ENCODE peak calls at places on chromosomes 7 and 10, in seven cellular contexts. E is GM04504, H is neural crest cell, P is non-pigmented ciliary epithelial cell, C is colonic mucosa, V is activated T-cell treated with anti-CD3 and anti-CD28 coated beads for 1 hour, Q is NCI-H2081. L is an unnamed sample.

GRCh38 chr10:77196616-77197015 is 441.0 kb downstream of the KCNMA1 start:
- DNase-seq in E (no peak), H (no peak), P (no peak), C (no peak), V (no peak), Q (no peak), L (no peak)

GRCh38 chr7:25124485-25125136 is 449 bp downstream of the CYCS start:
- DNase-seq in E (peak), H (no peak), P (no peak), C (no peak), V (peak), Q (no peak), L (peak)

GRCh38 chr7:7099584-7100014 is 82.7 kb upstream of the C1GALT1 start:
- DNase-seq in E (peak), H (peak), P (peak), C (peak), V (no peak), Q (no peak), L (peak)

GRCh38 chr7:128105228-128106022 is 74.2 kb upstream of the LRRC4 start:
- DNase-seq in E (no peak), H (no peak), P (no peak), C (no peak), V (no peak), Q (no peak), L (no peak)

GRCh38 chr10:4813496-4813895 is 12.5 kb upstream of the AKR1E2 start:
- DNase-seq in E (no peak), H (no peak), P (no peak), C (no peak), V (no peak), Q (no peak), L (no peak)

GRCh38 chr7:54841772-54842707 is 83.0 kb upstream of the SEC61G start:
- DNase-seq in E (peak), H (peak), P (peak), C (peak), V (no peak), Q (no peak), L (peak)

GRCh38 chr10:125782661-125783060 is 7.0 kb upstream of the MMP21 start:
- DNase-seq in E (no peak), H (no peak), P (no peak), C (no peak), V (no peak), Q (no peak), L (no peak)

GRCh38 chr7:113289140-113289740 is 170.9 kb upstream of the SMIM30 start:
- DNase-seq in E (peak), H (no peak), P (peak), C (no peak), V (no peak), Q (peak), L (peak)

GRCh38 chr10:7027237-7027912 is 383.5 kb downstream of the SFMBT2 start:
- DNase-seq in E (no peak), H (no peak), P (no peak), C (no peak), V (no peak), Q (no peak), L (no peak)

GRCh38 chr7:75969182-75969581 is 25.2 kb downstream of the TMEM120A start:
- DNase-seq in E (no peak), H (no peak), P (no peak), C (peak), V (no peak), Q (no peak), L (no peak)

GRCh38 chr7:158266426-158266816 is 321.2 kb downstream of the PTPRN2 start:
- DNase-seq in E (no peak), H (no peak), P (no peak), C (no peak), V (no peak), Q (no peak), L (no peak)

GRCh38 chr10:9709849-9710248 is 1307.8 kb upstream of the CELF2 start:
- DNase-seq in E (no peak), H (no peak), P (no peak), C (no peak), V (no peak), Q (no peak), L (peak)

GRCh38 chr10:56844939-56845529 is 484.0 kb upstream of the ZWINT start:
- DNase-seq in E (no peak), H (no peak), P (no peak), C (no peak), V (no peak), Q (no peak), L (no peak)

GRCh38 chr7:24926623-24927539 is 53.1 kb downstream of the OSBPL3 start:
- DNase-seq in E (peak), H (no peak), P (no peak), C (no peak), V (no peak), Q (no peak), L (no peak)

GRCh38 chr7:91089382-91089963 is 174.8 kb upstream of the FZD1 start:
- DNase-seq in E (no peak), H (peak), P (no peak), C (no peak), V (no peak), Q (peak), L (peak)

GRCh38 chr7:65404020-65404419 is 30.4 kb downstream of the ZNF92 start:
- DNase-seq in E (no peak), H (no peak), P (no peak), C (no peak), V (no peak), Q (no peak), L (no peak)